ENCODE peak calls at places on chromosome 19, in seven cellular contexts. R is left ventricle myocardium inferior; D is heart right ventricle; L is PC-3; W is CD8-positive, alpha-beta memory T cell; V is psoas muscle; N is Peyer's patch. Y is an unnamed sample.

GRCh38 chr19:33440682-33441081 is 67.2 kb downstream of the CEBPG start:
- DNase-seq in D (no peak), N (no peak), V (no peak), W (no peak), R (peak), L (no peak), Y (no peak)

GRCh38 chr19:1250374-1251232 is 2.2 kb downstream of the MIDN start:
- DNase-seq in N (peak), V (no peak), R (peak), D (peak), L (no peak), W (peak), Y (no peak)

GRCh38 chr19:35899547-35900214 is 659 bp downstream of the NFKBID start:
- DNase-seq in D (peak), W (peak), L (peak), R (peak), N (peak), V (peak), Y (no peak)

GRCh38 chr19:799076-799881 is 2.0 kb downstream of the PTBP1 start:
- DNase-seq in L (peak), V (peak), R (no peak), D (no peak), N (no peak), W (no peak), Y (no peak)

GRCh38 chr19:10424011-10424637 is 3.8 kb downstream of the PDE4A start:
- DNase-seq in R (peak), D (peak), V (peak), L (peak), N (peak), W (peak), Y (peak)

GRCh38 chr19:55161571-55162322 is 4.2 kb upstream of the TNNI3 start:
- DNase-seq in V (no peak), D (no peak), W (no peak), N (no peak), L (no peak), R (no peak), Y (no peak)

GRCh38 chr19:36973021-36973843 is 57.1 kb downstream of the ZNF568 start:
- DNase-seq in L (no peak), R (peak), D (peak), N (peak), W (peak), V (peak), Y (peak)

GRCh38 chr19:48928164-48929005 is 5.1 kb upstream of the DHDH start:
- DNase-seq in D (no peak), L (peak), R (no peak), W (no peak), V (no peak), N (no peak), Y (no peak)

GRCh38 chr19:53466726-53467125 is 807 bp upstream of the ZNF813 start:
- DNase-seq in W (no peak), N (no peak), V (no peak), R (no peak), L (no peak), D (no peak), Y (no peak)

GRCh38 chr19:47239610-47240296 is 8.8 kb upstream of the BBC3 start:
- DNase-seq in L (no peak), D (no peak), V (peak), N (peak), R (peak), W (peak), Y (no peak)

GRCh38 chr19:35265126-35265995 is 3.4 kb upstream of the USF2 start:
- DNase-seq in D (no peak), N (no peak), L (peak), R (no peak), W (no peak), V (no peak), Y (peak)

GRCh38 chr19:33426621-33427475 is 53.3 kb downstream of the CEBPG start:
- DNase-seq in R (no peak), W (no peak), D (no peak), V (peak), N (no peak), L (no peak), Y (no peak)

GRCh38 chr19:5491565-5491964 is 36.3 kb downstream of the ZNRF4 start:
- DNase-seq in L (no peak), W (no peak), D (no peak), R (no peak), V (no peak), N (no peak), Y (no peak)

GRCh38 chr19:41521860-41522555 is 54.0 kb upstream of the CEACAM21 start:
- DNase-seq in L (no peak), W (peak), D (no peak), R (no peak), N (no peak), V (no peak), Y (no peak)

GRCh38 chr19:55087542-55087935 is 11.9 kb downstream of the EPS8L1 start:
- DNase-seq in N (no peak), R (no peak), W (no peak), V (no peak), D (no peak), L (no peak), Y (no peak)

GRCh38 chr19:40754611-40755247 is 3.7 kb downstream of the SNRPA start:
- DNase-seq in D (no peak), W (no peak), N (no peak), L (peak), R (no peak), V (no peak), Y (no peak)

GRCh38 chr19:18434411-18435184 is 3.3 kb downstream of the ISYNA1 start:
- DNase-seq in W (no peak), D (no peak), L (no peak), N (no peak), V (no peak), R (no peak), Y (no peak)

GRCh38 chr19:18090545-18091216 is 3.9 kb upstream of the IL12RB1 start:
- DNase-seq in L (no peak), N (no peak), R (no peak), D (no peak), W (no peak), V (no peak), Y (no peak)

GRCh38 chr19:33225458-33225925 is at the start of gene SLC7A10:
- DNase-seq in N (no peak), D (no peak), V (no peak), R (no peak), W (no peak), L (no peak), Y (no peak)

GRCh38 chr19:22783651-22784050 is 300 bp downstream of the ZNF99 start:
- DNase-seq in N (no peak), D (no peak), W (no peak), V (no peak), L (no peak), R (no peak), Y (no peak)

GRCh38 chr19:41321600-41322270 is 11.8 kb downstream of the CCDC97 start:
- DNase-seq in L (peak), D (no peak), R (no peak), V (peak), W (no peak), N (no peak), Y (no peak)

GRCh38 chr19:13794388-13794751 is 873 bp upstream of the ZSWIM4 start:
- DNase-seq in R (peak), V (peak), D (peak), L (peak), W (no peak), N (peak), Y (peak)

GRCh38 chr19:58021541-58022282 is 12.1 kb upstream of the ZSCAN1 start:
- DNase-seq in W (no peak), L (no peak), D (peak), R (no peak), V (no peak), N (peak), Y (no peak)

GRCh38 chr19:16860118-16860517 is 28.7 kb upstream of the F2RL3 start:
- DNase-seq in N (no peak), W (no peak), V (no peak), D (no peak), R (no peak), L (no peak), Y (no peak)

GRCh38 chr19:14577885-14578427 is 4.9 kb upstream of the CLEC17A start:
- DNase-seq in L (peak), D (no peak), N (peak), V (no peak), R (no peak), W (no peak), Y (no peak)

GRCh38 chr19:33300016-33300981 is 2.0 kb downstream of the CEBPA start:
- DNase-seq in W (no peak), D (no peak), L (no peak), R (no peak), V (no peak), N (no peak), Y (no peak)

GRCh38 chr19:16851031-16851712 is 22.0 kb downstream of the SIN3B start:
- DNase-seq in V (no peak), N (no peak), W (no peak), D (no peak), L (peak), R (no peak), Y (no peak)

GRCh38 chr19:12985049-12985776 is 10.1 kb upstream of the NFIX start:
- DNase-seq in V (peak), L (no peak), D (peak), R (peak), W (peak), N (peak), Y (no peak)

GRCh38 chr19:16096281-16096855 is 15.3 kb upstream of the RAB8A start:
- DNase-seq in N (no peak), L (no peak), W (no peak), D (no peak), V (no peak), R (no peak), Y (no peak)

GRCh38 chr19:54439174-54439851 is 9.7 kb upstream of the LENG8 start:
- DNase-seq in L (peak), W (no peak), D (no peak), R (no peak), N (no peak), V (no peak), Y (no peak)

GRCh38 chr19:55563261-55563690 is 17.4 kb downstream of the ZNF579 start:
- DNase-seq in L (no peak), R (peak), D (peak), N (no peak), W (no peak), V (peak), Y (no peak)

GRCh38 chr19:41844601-41845000 is at the start of gene LYPD4:
- DNase-seq in V (no peak), L (no peak), D (no peak), N (no peak), R (no peak), W (no peak), Y (no peak)

GRCh38 chr19:18230941-18231734 is 4.9 kb upstream of the PDE4C start:
- DNase-seq in V (no peak), R (no peak), L (no peak), N (no peak), W (no peak), D (no peak), Y (no peak)

GRCh38 chr19:43534811-43535761 is 2.1 kb downstream of the ZNF575 start:
- DNase-seq in L (peak), R (peak), N (peak), W (no peak), D (peak), V (peak), Y (peak)

GRCh38 chr19:50148528-50148927 is 14.6 kb downstream of the IZUMO2 start:
- DNase-seq in R (no peak), V (no peak), D (no peak), W (no peak), L (no peak), N (no peak), Y (no peak)
- H3K27ac ChIP-seq in R (no peak), V (no peak), D (no peak), W (no peak), L (no peak), N (no peak), Y (peak)

GRCh38 chr19:51296331-51297093 is 14.9 kb upstream of the IGLON5 start:
- DNase-seq in N (no peak), D (no peak), L (peak), V (no peak), R (no peak), W (no peak), Y (no peak)
- H3K27ac ChIP-seq in N (no peak), D (no peak), L (no peak), V (no peak), R (no peak), W (no peak), Y (no peak)

GRCh38 chr19:3012522-3013260 is 16.4 kb downstream of the TLE2 start:
- DNase-seq in D (no peak), N (no peak), V (no peak), W (no peak), R (no peak), L (no peak), Y (no peak)
- H3K27ac ChIP-seq in D (no peak), N (no peak), V (no peak), W (no peak), R (no peak), L (no peak), Y (no peak)

DNA sequence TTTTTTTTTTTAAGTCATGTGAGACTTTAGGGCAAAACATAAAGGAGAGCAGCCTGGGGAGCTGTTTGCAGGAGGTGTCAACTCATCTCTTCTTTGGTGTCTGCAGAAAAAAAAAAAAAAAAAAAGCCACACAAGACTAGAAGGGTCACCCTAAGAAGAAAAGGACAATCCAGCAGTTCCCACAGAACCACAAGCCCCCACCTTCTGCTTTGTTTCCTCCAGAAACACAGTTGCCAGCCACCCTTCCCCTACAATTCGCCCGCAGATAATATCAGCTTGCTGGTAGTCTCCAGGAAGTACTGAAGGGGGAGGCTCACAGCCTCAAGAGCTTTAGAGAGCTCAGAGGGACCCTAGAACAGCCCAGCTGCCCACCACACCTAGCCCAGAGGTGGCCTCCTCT is 22.3 kb upstream of the ZBTB7A start:
- DNase-seq in R (no peak), V (no peak), D (no peak), L (no peak), W (peak), N (peak), Y (no peak)
- H3K27ac ChIP-seq in R (peak), V (no peak), D (no peak), L (no peak), W (peak), N (peak), Y (no peak)

GRCh38 chr19:3389876-3390361 is 23.5 kb downstream of the NFIC start:
- DNase-seq in R (no peak), W (no peak), L (no peak), D (no peak), N (no peak), V (peak), Y (no peak)
- H3K27ac ChIP-seq in R (peak), W (no peak), L (no peak), D (peak), N (no peak), V (peak), Y (peak)

GRCh38 chr19:45515807-45516401 is 8.6 kb downstream of the VASP start:
- DNase-seq in D (no peak), R (no peak), L (no peak), N (no peak), W (no peak), V (no peak), Y (no peak)

GRCh38 chr19:45515081-45515624 is 7.9 kb downstream of the VASP start:
- DNase-seq in W (no peak), L (no peak), D (peak), R (peak), N (peak), V (peak), Y (no peak)

GRCh38 chr19:45518469-45518826 is 11.2 kb downstream of the VASP start:
- DNase-seq in V (no peak), L (no peak), W (no peak), D (no peak), N (no peak), R (no peak), Y (no peak)

GRCh38 chr19:45517641-45518468 is 10.6 kb downstream of the VASP start:
- DNase-seq in R (no peak), W (no peak), V (no peak), D (no peak), L (no peak), N (no peak), Y (no peak)

DNA sequence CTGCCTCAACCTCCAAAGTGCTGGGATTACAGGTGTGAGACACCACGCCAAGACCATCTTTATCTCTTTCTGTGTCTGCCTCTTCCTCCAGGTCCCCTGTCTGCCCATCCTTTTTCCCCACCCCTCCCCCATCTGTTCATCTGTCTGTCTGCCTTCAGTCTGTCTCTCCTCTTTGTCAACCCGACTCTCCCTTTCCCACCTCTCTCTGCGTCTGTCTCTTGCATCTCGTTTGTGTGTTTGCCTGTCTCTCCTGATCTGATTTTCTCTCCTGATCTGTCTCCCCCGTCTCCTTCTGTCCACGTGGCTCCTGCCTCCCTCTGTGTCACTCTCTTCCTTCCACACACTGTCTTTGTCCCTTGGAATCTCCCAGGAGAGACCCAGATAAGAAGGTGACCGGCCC is 10.0 kb downstream of the VASP start:
- DNase-seq in V (no peak), W (no peak), N (no peak), D (no peak), L (no peak), R (no peak), Y (no peak)
- H3K27ac ChIP-seq in V (no peak), W (no peak), N (no peak), D (no peak), L (no peak), R (peak), Y (no peak)

GRCh38 chr19:38035515-38036495 is 128.8 kb downstream of the SIPA1L3 start:
- DNase-seq in W (no peak), V (no peak), D (no peak), N (no peak), L (no peak), R (no peak), Y (no peak)
- H3K27ac ChIP-seq in W (no peak), V (peak), D (no peak), N (no peak), L (no peak), R (no peak), Y (no peak)

DNA sequence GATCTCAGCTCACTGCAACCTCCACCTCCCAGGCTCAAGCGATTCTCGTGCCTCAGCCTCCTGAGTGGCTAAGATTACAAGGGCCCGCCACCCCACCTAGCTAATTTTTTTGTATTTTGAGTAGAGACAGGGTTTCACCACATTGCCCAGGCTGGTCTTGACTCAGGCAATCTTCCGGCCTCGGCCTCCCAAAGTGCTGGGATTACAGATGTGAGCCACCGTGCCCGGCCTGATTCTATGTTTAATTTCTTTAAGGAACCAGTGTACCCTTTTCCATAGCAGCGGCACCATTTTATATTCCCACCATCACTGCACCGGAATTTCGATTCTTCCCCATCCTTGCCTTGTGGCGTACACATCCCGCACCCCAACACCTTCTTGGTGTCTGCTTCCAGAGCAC is 17.7 kb upstream of the INSR start:
- DNase-seq in N (no peak), D (no peak), W (no peak), R (no peak), V (no peak), L (no peak), Y (no peak)
- H3K27ac ChIP-seq in N (no peak), D (no peak), W (no peak), R (no peak), V (no peak), L (no peak), Y (no peak)

GRCh38 chr19:8213827-8214672 is 4.9 kb downstream of the CERS4 start:
- DNase-seq in R (no peak), V (no peak), L (no peak), N (no peak), D (no peak), W (no peak), Y (no peak)

GRCh38 chr19:8212916-8213315 is 3.7 kb downstream of the CERS4 start:
- DNase-seq in W (no peak), D (no peak), N (no peak), R (no peak), L (no peak), V (no peak), Y (no peak)

GRCh38 chr19:8216357-8216756 is 7.2 kb downstream of the CERS4 start:
- DNase-seq in D (no peak), L (no peak), N (no peak), V (no peak), W (no peak), R (no peak), Y (no peak)

GRCh38 chr19:8215783-8216182 is 6.6 kb downstream of the CERS4 start:
- DNase-seq in V (no peak), D (no peak), N (no peak), W (no peak), L (no peak), R (no peak), Y (no peak)

DNA sequence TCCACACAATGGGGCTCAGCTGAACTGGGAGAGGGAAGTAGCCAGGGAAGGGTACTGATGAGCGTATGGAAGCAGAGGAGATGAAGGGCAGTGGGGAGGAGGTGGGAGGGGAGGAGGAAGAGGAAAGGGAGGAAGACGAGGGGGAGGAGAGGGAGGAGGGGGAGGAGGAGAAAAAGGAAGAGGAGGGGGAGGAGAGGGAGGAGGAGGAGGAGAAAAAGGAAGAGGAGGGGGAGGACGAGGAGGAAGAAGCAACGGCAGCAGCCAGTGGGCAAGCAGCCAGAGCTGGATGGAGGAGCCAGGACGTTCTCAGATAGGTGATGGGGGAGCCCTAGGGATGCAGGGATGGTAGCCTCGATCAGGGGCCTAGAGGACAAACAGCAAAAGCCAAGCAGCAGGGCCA is 5.6 kb downstream of the CERS4 start:
- DNase-seq in W (no peak), R (no peak), D (no peak), L (no peak), N (no peak), V (no peak), Y (no peak)
- H3K27ac ChIP-seq in W (no peak), R (no peak), D (no peak), L (no peak), N (no peak), V (no peak), Y (no peak)

DNA sequence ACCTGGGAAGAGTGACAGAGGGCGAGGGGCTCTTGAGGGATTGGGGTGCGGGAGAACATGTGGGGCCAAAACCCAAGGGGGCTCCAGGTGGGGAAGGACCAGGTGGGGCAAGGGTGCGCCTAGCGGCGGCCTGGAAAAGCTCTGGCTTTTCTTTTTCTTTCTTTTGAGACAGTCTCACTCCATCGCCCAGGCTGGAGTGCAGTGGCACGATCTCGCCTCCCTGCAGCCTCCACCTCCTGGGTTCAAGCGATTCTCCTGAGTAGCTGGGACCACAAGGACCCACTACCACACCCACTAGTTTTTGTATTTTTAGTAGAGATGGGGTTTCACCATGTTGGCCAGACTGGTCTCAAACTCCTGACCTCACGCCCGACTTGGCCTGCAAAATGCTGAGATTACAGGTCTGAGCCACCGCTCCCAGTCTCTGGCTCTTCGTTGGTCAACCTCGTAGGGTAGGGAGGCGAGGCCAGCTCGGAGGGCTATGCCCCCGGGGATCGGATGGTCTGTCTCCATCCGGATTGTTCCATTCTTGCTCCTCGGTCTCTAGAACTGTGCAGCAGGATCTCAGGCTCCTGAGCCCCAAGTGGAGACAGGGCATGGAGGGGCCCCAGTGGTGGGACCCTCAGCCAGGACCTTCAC is 3.7 kb downstream of the GADD45B start:
- DNase-seq in W (no peak), N (no peak), D (no peak), V (no peak), L (no peak), R (no peak), Y (no peak)
- H3K27ac ChIP-seq in W (no peak), N (no peak), D (no peak), V (no peak), L (peak), R (no peak), Y (peak)

Y was measured in coronary artery.